ENCODE peak calls at places on chromosomes 1 and 21, in eight cellular contexts. R is choroid plexus epithelial cell; Z is colonic mucosa; M is lower lobe of right lung; G is foreskin fibroblast; S is endodermal cell; A is CD8-positive, alpha-beta T cell; N is left ventricle myocardium inferior. X is an unnamed sample.

GRCh38 chr1:36710901-36711300 is 228.2 kb upstream of the CSF3R start:
- DNase-seq in R (no peak), Z (no peak), M (no peak), G (no peak), S (no peak), A (no peak), N (no peak), X (no peak)

GRCh38 chr21:38980416-38981319 is 174.9 kb downstream of the ETS2 start:
- DNase-seq in R (no peak), Z (no peak), M (no peak), G (no peak), S (no peak), A (no peak), N (no peak), X (no peak)

GRCh38 chr1:155981266-155982088 is 3.1 kb upstream of the ARHGEF2 start:
- DNase-seq in R (peak), Z (no peak), M (peak), G (peak), S (no peak), A (peak), N (no peak), X (no peak)

GRCh38 chr1:169109561-169110134 is 3.2 kb downstream of the ATP1B1 start:
- DNase-seq in R (peak), Z (peak), M (peak), G (peak), S (peak), A (no peak), N (peak), X (peak)

GRCh38 chr1:210239295-210240155 is 6.9 kb downstream of the SERTAD4 start:
- DNase-seq in R (peak), Z (no peak), M (no peak), G (peak), S (peak), A (no peak), N (no peak), X (peak)

GRCh38 chr1:71231751-71232150 is 150.9 kb upstream of the ZRANB2 start:
- DNase-seq in R (peak), Z (no peak), M (no peak), G (no peak), S (no peak), A (no peak), N (no peak), X (no peak)

GRCh38 chr1:73026114-73026513 is 743.8 kb upstream of the NEGR1 start:
- DNase-seq in R (no peak), Z (no peak), M (no peak), G (no peak), S (no peak), A (no peak), N (no peak), X (no peak)

GRCh38 chr1:18951818-18952391 is 4.6 kb downstream of the IFFO2 start:
- DNase-seq in R (no peak), Z (no peak), M (no peak), G (no peak), S (no peak), A (peak), N (no peak), X (no peak)

GRCh38 chr1:223707270-223708000 is 4.9 kb upstream of the CAPN2 start:
- DNase-seq in R (peak), Z (peak), M (peak), G (peak), S (peak), A (no peak), N (peak), X (peak)

GRCh38 chr1:218351617-218352438 is 6.7 kb downstream of the TGFB2 start:
- DNase-seq in R (peak), Z (no peak), M (no peak), G (no peak), S (peak), A (peak), N (no peak), X (no peak)

GRCh38 chr1:29062157-29062942 is 61.4 kb downstream of the TMEM200B start:
- DNase-seq in R (no peak), Z (no peak), M (no peak), G (no peak), S (no peak), A (no peak), N (no peak), X (no peak)

DNA sequence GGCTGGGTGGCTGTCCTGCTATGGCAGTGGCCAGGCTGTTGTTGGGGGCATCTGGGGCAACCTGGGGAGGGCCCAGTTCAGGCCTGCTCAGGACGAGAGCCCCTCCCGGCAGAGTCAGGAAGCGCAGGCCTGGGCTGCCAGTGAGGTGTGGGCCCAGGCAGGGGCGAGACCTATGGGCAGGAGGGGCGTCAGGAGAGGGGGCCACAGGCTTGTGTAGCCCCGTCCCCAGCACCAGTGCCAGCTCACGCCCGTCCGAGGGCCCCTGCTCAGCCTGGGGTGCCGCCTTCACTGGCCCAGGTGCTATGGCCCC is 28.1 kb downstream of the ARHGEF16 start:
- DNase-seq in R (no peak), Z (no peak), M (no peak), G (no peak), S (peak), A (no peak), N (no peak), X (no peak)
- TF ChIP-seq CTCF in R (peak), Z (no peak), M (no peak), G (peak), S (peak), A (no peak), N (no peak), X (peak)

GRCh38 chr21:42431196-42431595 is 27.5 kb downstream of the UBASH3A start:
- DNase-seq in R (no peak), Z (no peak), M (no peak), G (no peak), S (no peak), A (no peak), N (no peak), X (no peak)
- H3K4me3 ChIP-seq in R (no peak), Z (no peak), M (no peak), G (no peak), S (no peak), A (no peak), N (no peak), X (no peak)

GRCh38 chr1:63709267-63709828 is 64.5 kb upstream of the ROR1 start:
- DNase-seq in R (no peak), Z (no peak), M (no peak), G (no peak), S (no peak), A (no peak), N (no peak), X (no peak)

GRCh38 chr1:63703661-63704060 is 70.2 kb upstream of the ROR1 start:
- DNase-seq in R (no peak), Z (no peak), M (no peak), G (no peak), S (no peak), A (no peak), N (no peak), X (no peak)

GRCh38 chr1:63701187-63701586 is 72.6 kb upstream of the ROR1 start:
- DNase-seq in R (no peak), Z (peak), M (peak), G (no peak), S (no peak), A (no peak), N (peak), X (no peak)

GRCh38 chr1:63705058-63705457 is 68.8 kb upstream of the ROR1 start:
- DNase-seq in R (no peak), Z (peak), M (no peak), G (no peak), S (no peak), A (no peak), N (no peak), X (no peak)

GRCh38 chr1:63704443-63704842 is 69.4 kb upstream of the ROR1 start:
- DNase-seq in R (peak), Z (peak), M (no peak), G (no peak), S (no peak), A (no peak), N (no peak), X (no peak)
- TF ChIP-seq CTCF in R (no peak), Z (no peak), M (no peak), G (no peak), S (no peak), A (no peak), N (no peak), X (no peak)

GRCh38 chr1:38153426-38154088 is 107.0 kb upstream of the POU3F1 start:
- DNase-seq in R (no peak), Z (no peak), M (no peak), G (no peak), S (no peak), A (no peak), N (no peak), X (no peak)

GRCh38 chr1:38152351-38153082 is 105.9 kb upstream of the POU3F1 start:
- DNase-seq in R (no peak), Z (no peak), M (no peak), G (no peak), S (no peak), A (no peak), N (no peak), X (no peak)

GRCh38 chr1:38151399-38151798 is 104.8 kb upstream of the POU3F1 start:
- DNase-seq in R (no peak), Z (no peak), M (no peak), G (no peak), S (no peak), A (no peak), N (no peak), X (no peak)

DNA sequence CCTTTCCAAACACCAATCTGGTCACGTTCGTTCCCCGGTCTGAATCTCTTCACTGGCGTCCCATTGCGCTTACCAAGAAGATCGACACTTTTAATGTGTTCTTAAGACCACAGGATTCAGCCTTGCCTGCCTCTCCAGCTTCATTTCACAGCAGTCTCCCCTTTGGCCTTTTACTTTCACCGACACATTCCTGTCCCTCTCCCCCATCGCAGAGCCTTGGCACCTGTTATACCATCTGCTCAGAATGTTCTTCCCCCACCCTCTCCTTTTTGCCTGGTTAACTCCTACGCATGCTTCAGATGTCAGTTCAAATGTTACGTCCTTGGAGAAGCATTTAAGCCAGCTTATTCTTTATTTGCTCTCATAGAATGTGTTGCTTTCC is 107.5 kb upstream of the POU3F1 start:
- DNase-seq in R (no peak), Z (no peak), M (no peak), G (no peak), S (no peak), A (no peak), N (no peak), X (no peak)
- H3K4me3 ChIP-seq in R (no peak), Z (no peak), M (no peak), G (no peak), S (no peak), A (no peak), N (no peak), X (no peak)

DNA sequence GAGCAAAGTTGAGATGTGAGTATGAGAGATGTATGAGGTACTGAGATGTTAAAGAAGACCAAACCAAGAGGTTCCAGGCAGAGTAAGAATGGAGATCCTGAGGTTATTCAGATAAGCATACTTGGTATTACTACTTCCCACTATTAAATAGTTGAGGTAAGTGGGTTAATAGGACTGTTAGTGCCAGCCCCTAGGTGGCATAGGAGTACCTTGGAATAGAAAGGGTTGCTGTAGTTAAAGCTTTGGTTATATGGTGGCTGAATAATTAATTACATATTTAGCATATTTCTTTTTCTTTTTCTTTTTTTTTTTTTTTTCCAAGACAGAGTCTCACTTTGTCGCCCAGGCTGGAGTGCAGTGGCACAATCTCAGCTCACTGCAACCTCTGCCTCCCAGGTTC is 397.9 kb upstream of the TMPRSS15 start:
- DNase-seq in R (peak), Z (no peak), M (no peak), G (no peak), S (no peak), A (no peak), N (no peak), X (no peak)
- TF ChIP-seq CTCF in R (peak), Z (no peak), M (no peak), G (no peak), S (peak), A (no peak), N (peak), X (no peak)

DNA sequence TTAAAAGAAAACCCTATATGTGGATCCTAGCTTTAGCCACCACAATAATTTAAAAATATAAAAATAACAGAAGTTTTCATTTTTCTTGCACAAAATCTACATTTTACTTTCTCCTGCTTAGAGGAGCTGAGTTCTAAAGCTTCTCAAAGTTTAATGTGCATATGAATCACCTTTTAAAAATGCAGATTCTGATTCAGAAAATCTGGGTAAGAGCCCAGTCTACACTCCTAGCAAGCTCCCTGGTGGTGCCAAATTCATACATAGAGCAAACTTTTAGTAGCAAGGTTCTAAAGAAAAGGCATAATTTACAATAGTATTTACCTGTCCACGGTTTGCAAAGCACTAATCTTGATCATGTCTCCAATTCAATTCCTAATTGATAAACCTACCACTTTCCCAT is 19.3 kb downstream of the RSBN1 start:
- DNase-seq in R (peak), Z (no peak), M (no peak), G (peak), S (no peak), A (no peak), N (no peak), X (no peak)
- H3K4me3 ChIP-seq in R (no peak), Z (no peak), M (no peak), G (no peak), S (no peak), A (no peak), N (no peak), X (no peak)

GRCh38 chr1:59666106-59666505 is 148.6 kb upstream of the HOOK1 start:
- DNase-seq in R (peak), Z (no peak), M (no peak), G (peak), S (no peak), A (no peak), N (no peak), X (no peak)
- TF ChIP-seq CTCF in R (peak), Z (no peak), M (no peak), G (no peak), S (peak), A (no peak), N (no peak), X (no peak)

DNA sequence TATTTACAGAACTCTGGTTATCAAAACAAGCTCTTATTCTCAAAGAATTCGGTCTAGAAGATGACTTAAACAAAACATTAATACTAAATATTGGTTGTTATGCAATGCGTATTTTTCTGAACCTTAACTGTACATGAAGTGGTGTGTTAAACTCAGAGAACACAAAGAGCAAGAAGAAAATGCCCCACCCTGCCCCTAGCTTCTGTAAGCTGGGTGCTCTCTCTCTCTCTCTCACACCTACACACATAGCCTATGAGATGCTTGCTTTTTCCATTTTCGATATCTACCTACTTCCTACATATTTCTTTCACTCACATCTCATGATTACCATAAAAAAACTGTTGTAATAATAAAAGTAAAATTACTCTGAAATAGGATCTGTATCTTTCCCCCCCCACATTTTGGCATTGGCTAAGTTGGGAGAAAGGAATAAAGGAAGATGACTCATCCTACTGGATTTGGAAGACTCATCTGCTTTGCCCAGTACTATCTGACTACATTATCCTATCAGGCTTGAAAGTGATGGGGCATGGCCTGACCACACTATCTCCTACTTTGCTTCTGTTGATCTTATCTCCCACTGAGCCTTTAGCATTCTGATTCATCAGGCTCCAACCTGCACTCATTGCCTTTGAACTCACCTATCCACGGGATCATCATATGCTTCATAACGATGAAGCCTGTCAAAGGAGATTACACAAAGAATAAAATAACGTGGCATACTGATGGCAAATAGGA is 2.9 kb downstream of the CRYZ start:
- DNase-seq in R (peak), Z (no peak), M (no peak), G (peak), S (peak), A (no peak), N (no peak), X (no peak)
- H3K4me3 ChIP-seq in R (no peak), Z (no peak), M (no peak), G (no peak), S (no peak), A (no peak), N (no peak), X (no peak)

X was measured in AG04449.